ENCODE peak calls at places on chromosomes 6 and 20, in four cellular contexts. W is right lobe of liver, C is cardiac fibroblast, T is heart left ventricle. G is an unnamed sample.
A peak's percentile ranks its signal among the peaks of the same experiment; 100 is the strongest.

GRCh38 chr6:123529843-123530242 is 106.9 kb downstream of the TRDN start:
- DNase-seq in W (no peak), C (no peak), T (no peak), G (no peak)

GRCh38 chr20:43571310-43571709 is 12.5 kb downstream of the SGK2 start:
- DNase-seq in W (no peak), C (no peak), T (no peak), G (no peak)

GRCh38 chr20:51326241-51326819 is 216.2 kb downstream of the NFATC2 start:
- DNase-seq in W (peak; percentile 70), C (peak; percentile 24), T (no peak), G (peak; percentile 45)

GRCh38 chr6:152096863-152097496 is 289.5 kb downstream of the ESR1 start:
- DNase-seq in W (no peak), C (peak; percentile 84), T (no peak), G (peak; percentile 85)

GRCh38 chr6:86756623-86757246 is 180.6 kb upstream of the HTR1E start:
- DNase-seq in W (no peak), C (no peak), T (no peak), G (no peak)

GRCh38 chr6:166173292-166173951 is 5.8 kb upstream of the TBXT start:
- DNase-seq in W (no peak), C (peak; percentile 6), T (peak; percentile 40), G (no peak)

GRCh38 chr6:12870033-12870432 is 153.5 kb downstream of the PHACTR1 start:
- DNase-seq in W (no peak), C (no peak), T (no peak), G (no peak)

GRCh38 chr6:107670792-107671199 is 153.3 kb downstream of the SCML4 start:
- DNase-seq in W (peak; percentile 57), C (peak; percentile 73), T (peak; percentile 65), G (peak; percentile 28)

GRCh38 chr20:61673152-61673551 is 392.5 kb downstream of the TAF4 start:
- DNase-seq in W (no peak), C (no peak), T (no peak), G (no peak)

GRCh38 chr6:157984686-157985225 is 3.1 kb downstream of the SYNJ2 start:
- DNase-seq in W (no peak), C (no peak), T (no peak), G (no peak)

GRCh38 chr20:51533291-51534172 is 9.0 kb downstream of the NFATC2 start:
- DNase-seq in W (no peak), C (no peak), T (no peak), G (peak; percentile 76)

GRCh38 chr20:57389695-57390603 is 1.2 kb upstream of the RBM38 start:
- DNase-seq in W (no peak), C (no peak), T (peak; percentile 39), G (no peak)

GRCh38 chr6:137903933-137904821 is 37.1 kb downstream of the TNFAIP3 start:
- DNase-seq in W (no peak), C (no peak), T (no peak), G (peak; percentile 53)

GRCh38 chr20:19903168-19903676 is 113.9 kb upstream of the NAA20 start:
- DNase-seq in W (peak; percentile 52), C (peak; percentile 45), T (no peak), G (peak; percentile 28)

GRCh38 chr6:166738778-166739654 is 112.0 kb upstream of the RPS6KA2 start:
- DNase-seq in W (no peak), C (no peak), T (no peak), G (no peak)

GRCh38 chr20:57465486-57465885 is 59.5 kb downstream of the CTCFL start:
- DNase-seq in W (no peak), C (no peak), T (no peak), G (no peak)

GRCh38 chr20:55186228-55186627 is 710.8 kb downstream of the DOK5 start:
- DNase-seq in W (no peak), C (no peak), T (no peak), G (no peak)

GRCh38 chr6:50952092-50952932 is 133.6 kb downstream of the TFAP2B start:
- DNase-seq in W (no peak), C (no peak), T (no peak), G (peak; percentile 9)

GRCh38 chr6:22784611-22785010 is 215.2 kb downstream of the HDGFL1 start:
- DNase-seq in W (no peak), C (peak; percentile 54), T (no peak), G (no peak)

GRCh38 chr20:37904845-37905244 is 1.9 kb downstream of the VSTM2L start:
- DNase-seq in W (no peak), C (no peak), T (no peak), G (no peak)

GRCh38 chr20:37903317-37904007 is 535 bp downstream of the VSTM2L start:
- DNase-seq in W (no peak), C (no peak), T (no peak), G (no peak)

GRCh38 chr20:37902504-37903313 is at the start of gene VSTM2L:
- DNase-seq in W (no peak), C (peak; percentile 74), T (peak; percentile 48), G (peak; percentile 78)

GRCh38 chr20:37905969-37906613 is 3.2 kb downstream of the VSTM2L start:
- DNase-seq in W (no peak), C (no peak), T (no peak), G (no peak)

DNA sequence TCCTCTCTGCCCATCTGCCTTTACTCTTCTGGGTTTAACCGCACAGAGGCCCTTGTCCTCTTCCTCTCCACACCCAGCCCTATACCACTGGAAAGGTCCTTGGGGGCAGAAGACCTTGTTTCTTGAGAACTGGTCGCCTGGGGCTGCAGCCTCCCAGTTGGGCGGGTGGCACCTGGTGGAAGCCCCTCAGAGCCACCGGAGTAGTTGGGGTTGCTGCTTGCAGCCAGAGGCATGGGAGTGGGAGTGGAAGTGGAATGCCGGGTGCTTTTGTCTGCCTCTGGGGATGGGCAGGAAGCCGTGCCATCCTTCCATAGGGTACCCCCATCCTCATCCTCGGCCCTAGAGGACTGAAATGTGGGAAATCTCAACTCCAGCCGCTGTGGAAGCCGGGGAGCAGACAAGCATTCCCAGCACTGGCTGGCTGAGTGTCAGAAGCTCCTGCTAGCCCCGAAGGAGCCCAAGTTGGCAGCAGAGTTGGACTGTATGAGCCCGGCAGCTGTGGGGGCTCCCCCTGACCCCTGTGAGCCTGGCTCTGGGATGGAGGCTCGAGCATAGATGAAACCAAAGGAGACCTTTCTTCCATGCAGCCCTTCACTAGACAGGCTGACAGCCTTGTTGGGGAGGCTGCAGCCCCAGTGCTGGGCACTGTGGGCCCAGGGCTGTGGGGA is 1.2 kb downstream of the VSTM2L start:
- DNase-seq in W (no peak), C (no peak), T (no peak), G (no peak)
- H3K4me3 ChIP-seq in W (no peak overlapping the region), C (peak overlapping the region; percentile 28), T (no peak overlapping the region), G (no peak overlapping the region)

GRCh38 chr6:116631379-116631990 is 15.2 kb downstream of the RSPH4A start:
- DNase-seq in W (no peak), C (peak; percentile 10), T (no peak), G (no peak)

GRCh38 chr6:116629467-116630063 is 13.3 kb downstream of the RSPH4A start:
- DNase-seq in W (no peak), C (no peak), T (no peak), G (no peak)

GRCh38 chr6:116633685-116634084 is 17.4 kb downstream of the RSPH4A start:
- DNase-seq in W (no peak), C (no peak), T (no peak), G (no peak)
- TF ChIP-seq CTCF in W (no peak), C (peak; percentile 13), T (no peak), G (no peak)

DNA sequence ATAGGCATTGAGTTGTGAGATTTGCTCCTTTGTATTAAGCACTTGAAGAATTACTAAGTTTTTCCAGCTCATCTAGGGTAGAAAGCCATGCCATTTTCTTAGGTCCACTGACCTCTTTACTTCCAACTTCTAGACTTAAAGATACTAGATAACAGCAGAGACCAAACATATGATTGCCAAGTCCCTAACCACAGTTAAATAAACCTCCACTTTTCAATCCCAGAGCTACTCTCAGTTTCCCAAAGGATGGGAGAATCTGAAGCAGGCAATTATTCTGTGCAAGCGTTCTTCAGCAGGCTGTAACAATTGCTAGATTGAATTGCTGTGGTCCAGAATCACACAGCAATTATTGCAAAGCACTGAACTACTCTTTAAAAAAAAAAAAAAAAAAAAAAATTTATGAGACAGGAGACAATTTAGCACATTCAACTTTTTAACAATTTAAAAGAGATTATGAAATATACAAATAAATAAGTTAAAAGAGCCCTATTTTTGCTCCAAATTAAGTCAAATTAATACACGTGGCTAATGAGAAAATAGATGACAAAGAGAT is 104.0 kb upstream of the PRSS16 start:
- DNase-seq in W (no peak), C (no peak), T (no peak), G (no peak)
- H3K4me3 ChIP-seq in W (no peak overlapping the region), C (no peak overlapping the region), T (no peak overlapping the region), G (no peak overlapping the region)

GRCh38 chr20:45292343-45292742 is 14.3 kb upstream of the RBPJL start:
- DNase-seq in W (no peak), C (no peak), T (no peak), G (no peak)

GRCh38 chr20:45294659-45295058 is 12.0 kb upstream of the RBPJL start:
- DNase-seq in W (no peak), C (no peak), T (no peak), G (no peak)

GRCh38 chr20:45293041-45294002 is 13.3 kb upstream of the RBPJL start:
- DNase-seq in W (peak; percentile 80), C (peak; percentile 72), T (peak; percentile 81), G (peak; percentile 54)

GRCh38 chr20:45291526-45291925 is 15.1 kb upstream of the RBPJL start:
- DNase-seq in W (no peak), C (no peak), T (no peak), G (no peak)

GRCh38 chr20:45294003-45294368 is 12.7 kb upstream of the RBPJL start:
- DNase-seq in W (no peak), C (no peak), T (no peak), G (no peak)
- TF ChIP-seq CTCF in W (no peak), C (no peak), T (no peak), G (no peak)

GRCh38 chr6:44119704-44120262 is 7.5 kb downstream of the MRPL14 start:
- DNase-seq in W (no peak), C (peak; percentile 44), T (no peak), G (no peak)

GRCh38 chr6:44113396-44113795 is 13.9 kb downstream of the MRPL14 start:
- DNase-seq in W (no peak), C (no peak), T (no peak), G (no peak)

GRCh38 chr6:44117397-44118128 is 9.7 kb downstream of the MRPL14 start:
- DNase-seq in W (no peak), C (no peak), T (no peak), G (no peak)

GRCh38 chr6:44116643-44117382 is 10.4 kb downstream of the MRPL14 start:
- DNase-seq in W (peak; percentile 75), C (peak; percentile 72), T (no peak), G (peak; percentile 85)

GRCh38 chr6:44115866-44116265 is 11.4 kb downstream of the MRPL14 start:
- DNase-seq in W (no peak), C (no peak), T (no peak), G (peak; percentile 36)
- H3K4me3 ChIP-seq in W (no peak overlapping the region), C (no peak overlapping the region), T (no peak overlapping the region), G (no peak overlapping the region)